ENCODE peak calls at places on chromosomes 7 and 10, in four cellular contexts. C, W, V and H are unnamed samples.

GRCh38 chr7:96319444-96319843 is 2.5 kb downstream of the SLC25A13 start:
- DNase-seq in C (no peak), W (no peak), V (no peak), H (no peak)

GRCh38 chr7:148543-148931 is 43.8 kb upstream of the FAM20C start:
- DNase-seq in V (no peak), C (no peak), W (no peak), H (no peak)

GRCh38 chr7:158281441-158281840 is 306.2 kb downstream of the PTPRN2 start:
- DNase-seq in V (no peak), C (no peak), W (no peak), H (no peak)

GRCh38 chr7:158595068-158595467 is 7.4 kb upstream of the PTPRN2 start:
- DNase-seq in C (no peak), V (peak; percentile 42), W (peak; percentile 34), H (no peak)

GRCh38 chr10:93415693-93416092 is 66.4 kb downstream of the MYOF start:
- DNase-seq in C (no peak), V (no peak), W (no peak), H (no peak)

GRCh38 chr10:112218960-112219359 is 35.4 kb upstream of the GPAM start:
- DNase-seq in V (no peak), W (no peak), C (no peak), H (no peak)

GRCh38 chr10:124992462-124993344 is 50.8 kb downstream of the ZRANB1 start:
- DNase-seq in W (peak; percentile 54), C (peak; percentile 77), V (peak; percentile 70), H (peak; percentile 42)

GRCh38 chr10:8137272-8137680 is 82.8 kb downstream of the GATA3 start:
- DNase-seq in W (no peak), C (no peak), V (no peak), H (no peak)

GRCh38 chr7:55266243-55266642 is 98.9 kb upstream of the LANCL2 start:
- DNase-seq in W (no peak), V (no peak), C (no peak), H (no peak)

GRCh38 chr10:89693176-89693575 is 8.2 kb upstream of the KIF20B start:
- DNase-seq in W (no peak), C (no peak), V (no peak), H (no peak)

GRCh38 chr10:122643931-122644534 is 55.6 kb downstream of the C10orf120 start:
- DNase-seq in W (no peak), C (no peak), V (no peak), H (no peak)

GRCh38 chr7:159095979-159096411 is 48.7 kb downstream of the VIPR2 start:
- DNase-seq in C (no peak), W (no peak), V (no peak), H (no peak)

GRCh38 chr7:16123117-16123770 is 298.1 kb downstream of the CRPPA start:
- DNase-seq in C (no peak), V (no peak), W (no peak), H (no peak)

GRCh38 chr10:80414126-80414898 is 6.0 kb downstream of the PRXL2A start:
- DNase-seq in V (no peak), W (no peak), C (peak; percentile 59), H (no peak)

GRCh38 chr7:65832281-65832680 is 40.6 kb upstream of the VKORC1L1 start:
- DNase-seq in V (peak; percentile 52), W (peak; percentile 45), C (peak; percentile 23), H (peak; percentile 8)

GRCh38 chr7:92678291-92678920 is 88.2 kb upstream of the FAM133B start:
- DNase-seq in W (no peak), C (no peak), V (no peak), H (no peak)

GRCh38 chr10:118047363-118047719 is 600 bp upstream of the RAB11FIP2 start:
- DNase-seq in V (no peak), C (peak; percentile 39), W (no peak), H (no peak)

GRCh38 chr7:47317537-47317936 is 264.4 kb downstream of the TNS3 start:
- DNase-seq in V (no peak), C (no peak), W (peak; percentile 38), H (no peak)

GRCh38 chr7:2138146-2138765 is 94.5 kb downstream of the MAD1L1 start:
- DNase-seq in C (no peak), W (no peak), V (no peak), H (no peak)

GRCh38 chr10:12430406-12430982 is 81.1 kb downstream of the CAMK1D start:
- DNase-seq in W (no peak), V (no peak), C (no peak), H (no peak)

GRCh38 chr10:114545071-114545470 is 113.0 kb downstream of the ABLIM1 start:
- DNase-seq in W (peak; percentile 30), C (no peak), V (no peak), H (no peak)

GRCh38 chr10:12774219-12774894 is 227.2 kb downstream of the CCDC3 start:
- DNase-seq in V (peak; percentile 43), W (no peak), C (no peak), H (no peak)

GRCh38 chr10:100043796-100044195 is 34.0 kb upstream of the DNMBP start:
- DNase-seq in V (no peak), W (peak; percentile 30), C (no peak), H (no peak)

GRCh38 chr10:1411451-1411850 is 325.9 kb downstream of the ADARB2 start:
- DNase-seq in W (no peak), V (no peak), C (no peak), H (no peak)

GRCh38 chr7:130363156-130363847 is 17.0 kb upstream of the CPA1 start:
- DNase-seq in C (no peak), W (peak; percentile 100), V (no peak), H (no peak)

GRCh38 chr7:932651-932975 is 21.9 kb downstream of the ADAP1 start:
- DNase-seq in C (no peak), W (no peak), V (no peak), H (no peak)

GRCh38 chr7:151792011-151792410 is 84.9 kb downstream of the PRKAG2 start:
- DNase-seq in V (no peak), C (no peak), W (no peak), H (no peak)

GRCh38 chr7:55409474-55410225 is 44.5 kb downstream of the LANCL2 start:
- DNase-seq in W (no peak), C (peak; percentile 38), V (no peak), H (no peak)

DNA sequence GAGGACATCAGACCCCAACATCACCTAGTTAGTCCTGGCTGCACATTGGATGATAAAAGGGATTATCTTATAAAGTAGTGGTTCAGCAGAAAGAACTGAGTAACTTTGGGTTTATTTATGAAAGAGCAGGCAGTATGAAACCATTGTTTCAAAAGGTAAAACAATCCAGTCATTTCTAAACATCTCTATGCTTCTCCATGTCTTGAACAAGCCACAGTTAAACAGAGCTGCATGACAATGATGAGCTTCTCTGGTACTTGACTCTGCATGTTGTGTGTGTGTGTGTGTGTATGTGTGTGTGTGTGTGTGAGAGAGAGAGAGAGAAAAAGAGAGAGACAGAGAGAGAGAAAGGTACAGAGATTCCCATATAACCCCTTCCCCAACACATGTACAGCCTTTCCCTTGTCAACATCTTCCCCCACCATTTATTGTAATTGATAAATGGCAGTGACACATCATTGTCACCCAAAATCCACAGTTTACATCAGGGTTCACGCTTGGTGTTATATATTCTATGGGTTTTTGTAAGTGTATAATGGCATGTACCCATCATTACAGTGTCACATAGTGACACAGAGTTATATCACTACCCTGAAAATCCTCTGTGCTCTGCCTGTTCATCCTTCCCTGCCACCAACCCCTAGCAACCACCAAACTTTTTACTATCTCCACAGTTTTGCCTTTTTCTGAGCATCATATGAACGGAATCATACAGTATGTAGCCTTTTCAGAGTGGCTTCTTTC is 32.8 kb upstream of the SLC18A3 start:
- DNase-seq in V (no peak), W (no peak), C (no peak), H (no peak)
- H3K4me3 ChIP-seq in V (no peak overlapping the region), W (no peak overlapping the region), C (no peak overlapping the region), H (no peak overlapping the region)

DNA sequence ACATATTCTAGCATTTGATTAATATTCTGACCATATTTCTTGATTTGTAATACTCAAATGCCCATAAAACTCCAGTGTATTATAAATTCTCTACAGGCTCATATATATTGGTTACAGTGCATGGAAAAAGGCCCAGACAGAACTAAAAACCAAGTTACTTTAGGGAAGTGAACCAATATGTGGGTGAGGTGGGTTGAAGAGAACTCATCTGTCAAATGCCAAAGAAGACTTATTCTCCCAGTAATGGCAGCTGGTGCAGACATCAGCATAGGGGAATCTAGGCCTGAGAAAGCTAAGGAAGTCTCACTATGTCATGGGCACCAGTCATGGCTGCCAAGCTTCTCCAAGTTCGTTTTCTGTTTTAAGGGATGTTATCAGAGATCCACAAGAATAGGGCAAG is 30.6 kb downstream of the ZNF248 start:
- DNase-seq in W (no peak), V (no peak), C (no peak), H (no peak)
- H3K9me3 ChIP-seq in W (peaks cover 2% of the 10 kb centered on the region), V (peaks cover 29% of the 10 kb centered on the region), C (peaks cover 3% of the 10 kb centered on the region), H (peaks cover 6% of the 10 kb centered on the region)

GRCh38 chr7:155455776-155456516 is 2.0 kb upstream of the EN2 start:
- DNase-seq in V (no peak), C (no peak), W (no peak), H (no peak)

GRCh38 chr7:155456517-155456771 is 1.5 kb upstream of the EN2 start:
- DNase-seq in V (no peak), W (no peak), C (no peak), H (no peak)

GRCh38 chr7:155457544-155458316 is at the start of gene EN2:
- DNase-seq in W (no peak), C (no peak), V (peak; percentile 57), H (no peak)

GRCh38 chr7:155458317-155459132 is 596 bp downstream of the EN2 start:
- DNase-seq in C (no peak), V (peak; percentile 55), W (no peak), H (no peak)

GRCh38 chr7:155456772-155457543 is 971 bp upstream of the EN2 start:
- DNase-seq in V (peak; percentile 86), W (peak; percentile 45), C (peak; percentile 71), H (peak; percentile 85)
- H3K27me3 ChIP-seq in V (peaks cover 98% of the 10 kb centered on the region), W (peaks cover 78% of the 10 kb centered on the region), C (peaks cover 92% of the 10 kb centered on the region), H (peaks cover 37% of the 10 kb centered on the region)

GRCh38 chr10:66291133-66291532 is 634.7 kb upstream of the LRRTM3 start:
- DNase-seq in C (peak; percentile 32), W (no peak), V (no peak), H (no peak)
- H3K4me3 ChIP-seq in C (no peak overlapping the region), W (no peak overlapping the region), V (no peak overlapping the region), H (no peak overlapping the region)

GRCh38 chr7:3292694-3293093 is 8.4 kb upstream of the SDK1 start:
- DNase-seq in C (no peak), V (no peak), W (no peak), H (no peak)
- H3K9me3 ChIP-seq in C (no peaks in the 10 kb centered on the region), V (no peaks in the 10 kb centered on the region), W (no peaks in the 10 kb centered on the region), H (no peaks in the 10 kb centered on the region)

GRCh38 chr10:86747796-86748581 is 8.4 kb upstream of the BMPR1A start:
- DNase-seq in V (no peak), C (no peak), W (no peak), H (peak; percentile 51)
- H3K27me3 ChIP-seq in V (no peaks in the 10 kb centered on the region), C (no peaks in the 10 kb centered on the region), W (no peaks in the 10 kb centered on the region), H (no peaks in the 10 kb centered on the region)

DNA sequence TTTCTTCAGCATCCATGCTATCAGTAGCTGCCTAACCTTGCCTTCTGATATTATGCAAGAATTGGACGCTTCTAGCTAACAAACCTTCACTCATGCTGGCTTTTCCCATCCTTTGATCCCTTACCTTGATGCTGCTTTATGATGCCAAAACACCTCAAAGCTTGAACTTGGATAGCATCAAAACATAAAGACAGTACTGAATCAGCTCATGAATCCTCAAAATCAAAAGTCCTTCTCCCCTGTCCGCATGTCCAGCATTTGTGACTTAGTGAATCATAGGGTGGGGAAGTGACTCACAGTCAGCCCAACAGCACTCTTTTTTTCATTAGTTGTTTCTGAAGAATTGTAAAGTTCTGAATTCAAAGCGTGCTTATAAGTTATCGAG is 89.5 kb upstream of the PIK3CG start:
- DNase-seq in C (no peak), W (peak; percentile 88), V (no peak), H (no peak)
- H3K4me3 ChIP-seq in C (no peak overlapping the region), W (no peak overlapping the region), V (no peak overlapping the region), H (no peak overlapping the region)